ENCODE peak calls at places on chromosomes 7 and 10, in nine cellular contexts. One of them, this sample, is unnamed.

GRCh38 chr10:79050896-79051555 is 17.7 kb upstream of the ZMIZ1 start:
- DNase-seq in kidney tubule cell: no peak
- DNase-seq in stimulated activated CD4-positive, alpha-beta T cell treated with anti-CD3 and anti-CD28 coated beads, TNF-alpha, amount 100 ng/mL, for 1 hour: no peak
- DNase-seq in mesenchymal stem cell: no peak
- DNase-seq in EL: peak
- DNase-seq in HT1080: no peak
- DNase-seq in ecto neural progenitor cell: no peak
- DNase-seq in NCI-H1105 treated with DMSO at 0.1 percent for 48 hours: no peak
- DNase-seq in glutamatergic neuron: peak
- DNase-seq in this sample: no peak

GRCh38 chr7:98836811-98837631 is 32.8 kb downstream of the TMEM130 start:
- DNase-seq in glutamatergic neuron: peak
- DNase-seq in mesenchymal stem cell: no peak
- DNase-seq in HT1080: peak
- DNase-seq in ecto neural progenitor cell: peak
- DNase-seq in stimulated activated CD4-positive, alpha-beta T cell treated with anti-CD3 and anti-CD28 coated beads, TNF-alpha, amount 100 ng/mL, for 1 hour: no peak
- DNase-seq in kidney tubule cell: peak
- DNase-seq in EL: peak
- DNase-seq in NCI-H1105 treated with DMSO at 0.1 percent for 48 hours: peak
- DNase-seq in this sample: no peak

GRCh38 chr7:27205325-27206280 is 5.7 kb upstream of the HOXA13 start:
- DNase-seq in EL: no peak
- DNase-seq in NCI-H1105 treated with DMSO at 0.1 percent for 48 hours: no peak
- DNase-seq in stimulated activated CD4-positive, alpha-beta T cell treated with anti-CD3 and anti-CD28 coated beads, TNF-alpha, amount 100 ng/mL, for 1 hour: no peak
- DNase-seq in mesenchymal stem cell: peak
- DNase-seq in ecto neural progenitor cell: peak
- DNase-seq in glutamatergic neuron: no peak
- DNase-seq in kidney tubule cell: no peak
- DNase-seq in HT1080: no peak
- DNase-seq in this sample: no peak

GRCh38 chr7:50412958-50413357 is 37.2 kb downstream of the FIGNL1 start:
- DNase-seq in NCI-H1105 treated with DMSO at 0.1 percent for 48 hours: no peak
- DNase-seq in ecto neural progenitor cell: no peak
- DNase-seq in kidney tubule cell: no peak
- DNase-seq in mesenchymal stem cell: no peak
- DNase-seq in HT1080: no peak
- DNase-seq in glutamatergic neuron: no peak
- DNase-seq in stimulated activated CD4-positive, alpha-beta T cell treated with anti-CD3 and anti-CD28 coated beads, TNF-alpha, amount 100 ng/mL, for 1 hour: no peak
- DNase-seq in EL: no peak
- DNase-seq in this sample: no peak

GRCh38 chr7:265192-265997 is 24.6 kb upstream of the FOXL3 start:
- DNase-seq in mesenchymal stem cell: no peak
- DNase-seq in NCI-H1105 treated with DMSO at 0.1 percent for 48 hours: no peak
- DNase-seq in stimulated activated CD4-positive, alpha-beta T cell treated with anti-CD3 and anti-CD28 coated beads, TNF-alpha, amount 100 ng/mL, for 1 hour: no peak
- DNase-seq in ecto neural progenitor cell: no peak
- DNase-seq in EL: no peak
- DNase-seq in HT1080: no peak
- DNase-seq in kidney tubule cell: no peak
- DNase-seq in glutamatergic neuron: peak
- DNase-seq in this sample: no peak

GRCh38 chr10:118741994-118742393 is 12.8 kb downstream of the CACUL1 start:
- DNase-seq in HT1080: no peak
- DNase-seq in EL: no peak
- DNase-seq in NCI-H1105 treated with DMSO at 0.1 percent for 48 hours: no peak
- DNase-seq in kidney tubule cell: peak
- DNase-seq in stimulated activated CD4-positive, alpha-beta T cell treated with anti-CD3 and anti-CD28 coated beads, TNF-alpha, amount 100 ng/mL, for 1 hour: no peak
- DNase-seq in mesenchymal stem cell: no peak
- DNase-seq in ecto neural progenitor cell: no peak
- DNase-seq in glutamatergic neuron: no peak
- DNase-seq in this sample: no peak

GRCh38 chr10:131848296-131848695 is 52.5 kb upstream of the PPP2R2D start:
- DNase-seq in HT1080: no peak
- DNase-seq in mesenchymal stem cell: no peak
- DNase-seq in kidney tubule cell: no peak
- DNase-seq in NCI-H1105 treated with DMSO at 0.1 percent for 48 hours: no peak
- DNase-seq in stimulated activated CD4-positive, alpha-beta T cell treated with anti-CD3 and anti-CD28 coated beads, TNF-alpha, amount 100 ng/mL, for 1 hour: no peak
- DNase-seq in glutamatergic neuron: no peak
- DNase-seq in EL: no peak
- DNase-seq in ecto neural progenitor cell: peak
- DNase-seq in this sample: no peak

GRCh38 chr10:61774031-61774430 is 111.3 kb downstream of the CABCOCO1 start:
- DNase-seq in stimulated activated CD4-positive, alpha-beta T cell treated with anti-CD3 and anti-CD28 coated beads, TNF-alpha, amount 100 ng/mL, for 1 hour: no peak
- DNase-seq in kidney tubule cell: no peak
- DNase-seq in mesenchymal stem cell: no peak
- DNase-seq in ecto neural progenitor cell: no peak
- DNase-seq in glutamatergic neuron: no peak
- DNase-seq in EL: no peak
- DNase-seq in HT1080: no peak
- DNase-seq in NCI-H1105 treated with DMSO at 0.1 percent for 48 hours: no peak
- DNase-seq in this sample: no peak

GRCh38 chr7:132548489-132549078 is 27.7 kb downstream of the PLXNA4 start:
- DNase-seq in kidney tubule cell: peak
- DNase-seq in HT1080: peak
- DNase-seq in EL: peak
- DNase-seq in mesenchymal stem cell: no peak
- DNase-seq in NCI-H1105 treated with DMSO at 0.1 percent for 48 hours: no peak
- DNase-seq in ecto neural progenitor cell: no peak
- DNase-seq in stimulated activated CD4-positive, alpha-beta T cell treated with anti-CD3 and anti-CD28 coated beads, TNF-alpha, amount 100 ng/mL, for 1 hour: no peak
- DNase-seq in glutamatergic neuron: no peak
- DNase-seq in this sample: no peak

GRCh38 chr7:99406557-99406956 is 1.8 kb downstream of the PDAP1 start:
- DNase-seq in glutamatergic neuron: no peak
- DNase-seq in stimulated activated CD4-positive, alpha-beta T cell treated with anti-CD3 and anti-CD28 coated beads, TNF-alpha, amount 100 ng/mL, for 1 hour: no peak
- DNase-seq in mesenchymal stem cell: no peak
- DNase-seq in NCI-H1105 treated with DMSO at 0.1 percent for 48 hours: no peak
- DNase-seq in ecto neural progenitor cell: no peak
- DNase-seq in HT1080: no peak
- DNase-seq in kidney tubule cell: no peak
- DNase-seq in EL: no peak
- DNase-seq in this sample: no peak

This sample was measured in T-helper 9 cell.